ENCODE peak calls at places on chromosomes 3 and 15, in ten cellular contexts. R is activated CD4-positive, alpha-beta T cell treated with anti-CD3 and anti-CD28 coated beads, Interleukin-2, amount 10 ng/mL, durations not matched to agents 24 days and 14 days; W is CD8-positive, alpha-beta T cell; M is HT1080; O is activated T-cell treated with anti-CD3 and anti-CD28 coated beads, Interleukin-2, amount 50 U/mL, for 72 hours; U is ureter; L is stimulated activated CD8-positive, alpha-beta memory T cell treated with anti-CD3 and anti-CD28 coated beads, Interleukin-15, amount 100 ng/mL, for 4 hours; E is cardiac muscle cell; D is ELF-1; S is GM12865. P is an unnamed sample.

GRCh38 chr15:52012210-52012609 is 6.8 kb upstream of the MAPK6 start:
- DNase-seq in M (no peak), D (no peak), W (no peak), E (no peak), O (no peak), S (no peak), L (no peak), U (no peak), R (no peak), P (no peak)

GRCh38 chr15:95842576-95842975 is 487.9 kb upstream of the NR2F2 start:
- DNase-seq in R (no peak), D (no peak), E (no peak), W (no peak), M (no peak), U (no peak), O (no peak), L (no peak), S (no peak), P (no peak)

GRCh38 chr15:64749167-64749566 is 26.2 kb downstream of the RBPMS2 start:
- DNase-seq in U (no peak), M (peak), S (no peak), O (no peak), W (no peak), D (no peak), E (no peak), L (no peak), R (no peak), P (no peak)

GRCh38 chr15:36356978-36357582 is 222.3 kb upstream of the CDIN1 start:
- DNase-seq in W (no peak), D (no peak), U (no peak), L (no peak), S (no peak), M (no peak), R (no peak), E (no peak), O (no peak), P (no peak)

GRCh38 chr3:174270841-174271240 is 588.3 kb upstream of the NAALADL2 start:
- DNase-seq in M (peak), U (no peak), O (no peak), S (no peak), W (no peak), L (no peak), R (no peak), E (no peak), D (no peak), P (no peak)

GRCh38 chr15:40909662-40910625 is 15.7 kb downstream of the VPS18 start:
- DNase-seq in E (no peak), U (no peak), W (no peak), M (no peak), D (peak), R (no peak), S (no peak), O (no peak), L (no peak), P (no peak)

GRCh38 chr3:172213765-172214358 is 174.5 kb downstream of the FNDC3B start:
- DNase-seq in D (peak), U (no peak), R (no peak), M (no peak), W (no peak), O (no peak), E (no peak), L (no peak), S (peak), P (no peak)

GRCh38 chr15:98358971-98359370 is 289.4 kb upstream of the IGF1R start:
- DNase-seq in D (no peak), U (peak), R (no peak), O (no peak), E (no peak), S (no peak), L (no peak), M (no peak), W (no peak), P (no peak)

GRCh38 chr3:152352559-152352958 is 83.8 kb downstream of the MBNL1 start:
- DNase-seq in O (no peak), M (no peak), R (peak), U (no peak), W (no peak), L (no peak), E (no peak), D (no peak), S (peak), P (no peak)

GRCh38 chr3:71062920-71063767 is 520.4 kb downstream of the FOXP1 start:
- DNase-seq in S (peak), U (no peak), R (peak), M (peak), D (no peak), W (no peak), L (no peak), E (no peak), O (peak), P (no peak)

GRCh38 chr3:197015790-197016705 is 13.6 kb downstream of the MELTF start:
- DNase-seq in W (no peak), U (no peak), O (no peak), M (no peak), R (no peak), L (no peak), S (no peak), D (no peak), E (no peak), P (no peak)

GRCh38 chr3:58522759-58523425 is 14.1 kb downstream of the ACOX2 start:
- DNase-seq in E (no peak), R (no peak), S (no peak), U (no peak), M (no peak), D (peak), W (no peak), O (no peak), L (no peak), P (no peak)

GRCh38 chr15:63380151-63380827 is 1.4 kb downstream of the CA12 start:
- DNase-seq in R (no peak), S (no peak), L (no peak), E (no peak), W (no peak), U (no peak), O (no peak), D (no peak), M (no peak), P (no peak)

GRCh38 chr15:80645494-80646065 is 49.5 kb upstream of the ABHD17C start:
- DNase-seq in S (no peak), O (no peak), E (no peak), U (no peak), W (no peak), R (no peak), M (peak), D (no peak), L (no peak), P (no peak)

GRCh38 chr3:195451373-195452000 is 8.7 kb upstream of the ACAP2 start:
- DNase-seq in M (no peak), O (no peak), S (no peak), L (no peak), R (peak), D (no peak), U (no peak), E (no peak), W (no peak), P (no peak)

GRCh38 chr15:39455502-39455991 is 125.3 kb upstream of the THBS1 start:
- DNase-seq in W (no peak), D (no peak), R (no peak), S (peak), M (no peak), E (no peak), L (no peak), U (no peak), O (peak), P (peak)

GRCh38 chr3:171526869-171527268 is 66.7 kb upstream of the TNIK start:
- DNase-seq in R (no peak), U (no peak), W (no peak), M (no peak), L (no peak), S (no peak), E (no peak), D (no peak), O (no peak), P (no peak)

GRCh38 chr15:76140069-76140454 is 80.3 kb downstream of the TMEM266 start:
- DNase-seq in S (no peak), M (no peak), L (no peak), W (no peak), U (no peak), D (peak), R (no peak), E (no peak), O (no peak), P (no peak)

P was measured in GM06990.